ENCODE peak calls at places on chromosomes 5 and 9, in nine cellular contexts. F is A549, V is ovary, D is brain microvascular endothelial cell, W is mucosa of descending colon, B is left ventricle myocardium inferior, K is bronchial epithelial cell, T is tibial nerve, A is fibroblast of lung. U is an unnamed sample.

GRCh38 chr9:134061688-134062371 is 6.0 kb downstream of the BRD3 start:
- DNase-seq in D (no peak), A (no peak), W (peak; percentile 21), K (no peak), B (no peak), F (no peak), V (peak; percentile 17), T (no peak), U (no peak)

GRCh38 chr5:80835128-80835527 is 125.0 kb upstream of the RASGRF2 start:
- DNase-seq in A (no peak), V (no peak), D (no peak), W (no peak), B (no peak), K (no peak), F (no peak), T (no peak), U (no peak)

GRCh38 chr9:86636051-86636450 is 281.8 kb upstream of the TUT7 start:
- DNase-seq in W (no peak), B (no peak), D (no peak), A (no peak), K (no peak), F (no peak), V (no peak), T (no peak), U (no peak)

GRCh38 chr5:1734271-1734907 is 65.2 kb downstream of the MRPL36 start:
- DNase-seq in B (no peak), D (no peak), A (no peak), F (no peak), W (no peak), V (no peak), T (no peak), K (no peak), U (peak; percentile 66)

GRCh38 chr5:128681764-128682664 is 144.0 kb upstream of the FBN2 start:
- DNase-seq in W (no peak), D (peak; percentile 14), T (no peak), F (no peak), K (peak; percentile 49), A (peak; percentile 17), B (no peak), V (no peak), U (no peak)

GRCh38 chr5:170431571-170431970 is 42.4 kb upstream of the KCNMB1 start:
- DNase-seq in F (no peak), B (no peak), A (no peak), V (no peak), K (no peak), T (no peak), D (no peak), W (no peak), U (no peak)

GRCh38 chr5:57137401-57137800 is 36.5 kb upstream of the GPBP1 start:
- DNase-seq in F (peak; percentile 7), K (peak; percentile 71), W (no peak), T (no peak), B (no peak), D (no peak), V (no peak), A (no peak), U (no peak)

GRCh38 chr9:83988411-83988810 is 7.8 kb downstream of the RMI1 start:
- DNase-seq in A (no peak), F (no peak), B (no peak), T (no peak), D (no peak), V (no peak), W (no peak), K (no peak), U (no peak)

GRCh38 chr5:141747646-141748229 is 65.7 kb upstream of the ARAP3 start:
- DNase-seq in F (no peak), A (no peak), K (no peak), D (no peak), V (no peak), T (no peak), W (no peak), B (no peak), U (no peak)

GRCh38 chr5:141742866-141743651 is 61.0 kb upstream of the ARAP3 start:
- DNase-seq in A (peak; percentile 28), D (peak; percentile 7), T (no peak), B (no peak), F (peak; percentile 21), W (no peak), K (peak; percentile 27), V (no peak), U (no peak)

GRCh38 chr5:141743652-141744333 is 61.8 kb upstream of the ARAP3 start:
- DNase-seq in V (no peak), W (no peak), T (no peak), K (no peak), D (no peak), F (no peak), B (no peak), A (no peak), U (no peak)

GRCh38 chr5:141746395-141746794 is 64.4 kb upstream of the ARAP3 start:
- DNase-seq in D (no peak), W (no peak), T (no peak), A (no peak), K (no peak), F (no peak), V (no peak), B (no peak), U (no peak)

DNA sequence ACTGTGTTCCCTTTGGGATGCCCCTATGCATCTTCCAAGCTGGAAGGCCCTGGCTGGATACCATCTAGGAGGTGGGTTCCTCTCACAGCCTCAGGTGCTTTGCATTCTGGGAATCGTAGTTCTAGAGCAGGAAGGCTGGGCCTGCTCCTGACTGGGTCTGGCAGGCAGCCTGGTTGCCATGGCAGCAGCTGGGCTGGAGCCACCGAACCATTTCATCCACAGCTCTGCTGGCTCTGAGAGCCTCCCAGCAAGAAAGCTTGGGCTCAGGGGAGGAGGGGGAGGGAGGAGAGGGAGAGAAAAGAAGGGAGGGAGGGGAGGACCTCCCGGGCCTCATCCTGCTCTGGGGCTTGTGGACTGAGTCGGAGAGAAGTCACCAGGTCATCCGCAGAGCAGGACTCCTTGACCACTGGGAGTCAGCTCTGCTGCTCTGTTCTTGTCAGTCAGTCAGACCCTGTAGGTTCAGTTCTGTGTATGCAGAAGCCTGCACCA is 65.2 kb upstream of the ARAP3 start:
- DNase-seq in K (no peak), W (peak; percentile 62), F (no peak), A (peak; percentile 46), D (peak; percentile 61), B (peak; percentile 87), T (peak; percentile 22), V (peak; percentile 41), U (peak; percentile 71)
- H3K4me3 ChIP-seq in K (no peak overlapping the region), W (no peak overlapping the region), F (no peak overlapping the region), A (no peak overlapping the region), D (no peak overlapping the region), B (no peak overlapping the region), T (no peak overlapping the region), V (no peak overlapping the region), U (no peak overlapping the region)

DNA sequence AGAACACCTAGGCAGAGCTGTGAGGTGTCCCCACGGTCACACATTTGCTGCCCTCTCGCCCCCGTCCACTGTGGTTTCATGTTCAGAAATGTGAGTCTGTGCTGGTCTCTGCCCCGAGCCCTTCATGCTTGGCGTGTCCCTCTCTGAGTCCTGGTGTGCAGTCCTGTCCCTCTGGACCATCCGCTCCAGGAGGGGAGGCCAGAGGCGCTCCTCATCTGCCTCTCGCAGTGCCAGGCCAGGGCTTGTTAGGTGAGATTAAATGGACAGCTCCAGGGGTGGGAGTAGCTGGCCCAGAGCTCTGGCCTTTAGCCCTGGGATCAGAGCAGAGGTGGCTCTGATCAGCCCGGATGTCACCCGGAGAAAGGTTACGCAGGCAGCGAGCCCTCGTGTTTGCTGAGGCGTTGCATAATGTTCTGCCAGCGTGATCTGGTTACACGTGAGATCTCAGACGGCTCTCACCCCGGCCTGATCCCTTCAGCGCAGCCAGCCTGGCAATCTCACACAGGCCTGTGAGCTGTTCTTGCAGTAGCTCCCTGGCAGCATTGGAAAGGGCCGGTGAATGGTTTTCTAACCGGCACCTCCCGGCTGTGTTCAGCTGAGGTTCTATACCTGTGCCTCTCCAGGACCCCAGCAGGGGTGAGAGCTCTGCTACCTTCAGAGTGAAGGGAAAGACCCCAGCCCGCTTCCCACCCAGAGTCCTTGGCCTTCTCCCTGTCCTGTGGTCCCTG is 24.5 kb downstream of the PTGES2 start:
- DNase-seq in K (no peak), W (peak; percentile 36), V (peak; percentile 61), A (no peak), B (no peak), D (no peak), F (no peak), T (no peak), U (no peak)
- H3K4me3 ChIP-seq in K (no peak overlapping the region), W (no peak overlapping the region), V (no peak overlapping the region), A (no peak overlapping the region), B (no peak overlapping the region), D (no peak overlapping the region), F (no peak overlapping the region), T (no peak overlapping the region), U (no peak overlapping the region)

DNA sequence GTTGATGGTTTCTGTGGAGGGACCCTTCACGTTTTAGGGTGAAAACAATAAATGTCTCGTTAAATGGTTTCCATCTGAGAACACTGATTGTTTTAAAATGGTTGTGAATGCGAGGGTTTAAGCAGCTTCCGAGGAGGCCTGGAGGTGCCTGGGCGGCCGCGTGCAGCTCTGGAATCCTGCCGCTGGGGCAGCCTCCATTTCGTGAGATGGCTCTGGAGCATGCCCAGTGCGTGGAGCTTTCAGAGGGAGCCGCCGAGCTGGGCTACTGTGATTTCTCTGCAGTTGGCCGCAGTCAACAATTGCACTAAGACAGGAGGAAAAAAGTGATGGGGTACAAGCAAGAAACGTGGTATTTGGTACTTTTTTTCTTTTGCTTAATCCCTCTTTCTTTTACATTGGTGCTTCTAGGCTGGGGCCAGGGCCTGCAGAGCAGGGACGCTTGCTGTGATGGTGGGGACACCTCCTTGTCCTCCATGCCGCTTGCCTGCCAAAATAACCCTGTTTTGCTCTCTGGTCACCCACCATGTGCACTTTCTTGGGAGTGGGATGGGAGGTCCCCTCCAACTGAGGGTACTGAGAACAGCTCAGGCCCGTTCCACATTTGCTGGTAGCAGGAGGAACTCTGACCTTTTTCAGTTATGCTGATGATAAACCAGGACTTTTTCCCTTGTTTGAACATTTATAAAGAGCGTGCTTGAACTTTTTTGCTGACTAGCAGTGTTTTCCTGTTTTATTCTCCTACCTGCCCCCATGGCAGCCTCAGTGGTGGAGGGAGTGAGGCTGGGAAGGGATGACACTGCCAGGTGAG is 47.1 kb downstream of the EHMT1 start:
- DNase-seq in D (peak; percentile 32), A (peak; percentile 27), F (no peak), W (peak; percentile 38), V (peak; percentile 61), T (no peak), K (no peak), B (no peak), U (peak; percentile 13)
- H3K4me3 ChIP-seq in D (no peak overlapping the region), A (no peak overlapping the region), F (no peak overlapping the region), W (no peak overlapping the region), V (no peak overlapping the region), T (no peak overlapping the region), K (no peak overlapping the region), B (no peak overlapping the region), U (no peak overlapping the region)

DNA sequence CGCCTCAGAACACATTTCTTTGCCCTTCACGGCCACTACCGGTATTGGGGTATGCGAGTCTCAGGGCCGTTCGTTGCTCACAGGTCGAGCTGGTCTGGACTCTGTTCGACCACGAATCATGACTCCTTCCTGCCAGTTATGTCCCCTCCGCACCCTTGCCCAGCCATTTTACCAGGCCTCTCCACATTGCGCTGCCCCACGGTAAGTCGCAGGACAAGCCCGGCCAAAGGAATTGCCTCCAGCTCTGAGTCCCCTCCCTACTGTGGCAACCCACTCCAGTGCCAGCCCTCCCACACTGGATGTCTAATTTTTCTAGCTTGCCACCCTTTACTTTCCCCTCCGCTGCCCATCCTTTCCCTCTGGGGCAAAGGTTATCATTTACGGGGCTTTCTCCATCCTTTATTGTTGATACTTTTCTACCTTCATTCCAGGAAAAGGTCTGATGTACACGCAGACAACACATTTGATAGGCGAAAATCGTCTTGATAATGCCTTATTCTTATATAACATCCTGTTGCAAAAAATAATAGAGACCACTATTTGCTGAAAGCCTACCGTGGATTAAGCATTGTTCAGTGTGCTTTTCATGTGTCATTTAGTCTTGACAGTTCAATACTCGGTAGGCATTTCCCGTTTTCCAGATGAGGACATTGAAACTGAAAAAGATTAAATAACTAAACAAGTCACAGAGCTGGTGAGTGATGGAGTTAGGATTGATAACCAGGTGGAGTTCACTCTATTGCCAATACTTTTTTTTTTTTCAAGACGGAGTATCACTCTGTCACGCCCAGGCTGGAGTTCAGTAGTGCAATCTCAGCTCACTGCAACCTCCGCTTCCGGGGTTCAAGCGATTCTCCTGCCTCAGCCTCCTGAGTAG is 958 bp upstream of the HSPA5 start:
- DNase-seq in F (peak; percentile 46), W (peak; percentile 69), B (peak; percentile 29), V (no peak), T (no peak), A (no peak), D (no peak), K (no peak), U (peak; percentile 81)
- H3K4me3 ChIP-seq in F (peak overlapping the region; percentile 49), W (peak overlapping the region; percentile 85), B (peak overlapping the region; percentile 94), V (peak overlapping the region; percentile 92), T (peak overlapping the region; percentile 82), A (peak overlapping the region; percentile 84), D (peak overlapping the region; percentile 72), K (peak overlapping the region; percentile 49), U (peak overlapping the region; percentile 31)